ENCODE peak calls at places on chromosomes 11 and 22, in nine cellular contexts. X, Y, Z, P, R, M, S, O and W are unnamed samples.

GRCh38 chr22:27045103-27045940 is 387.9 kb downstream of the MIAT start:
- DNase-seq in Z (no peak), S (peak; percentile 53), P (no peak), X (no peak), M (peak; percentile 46), O (no peak), Y (no peak), R (no peak), W (no peak)

GRCh38 chr11:45052361-45052760 is 94.1 kb upstream of the PRDM11 start:
- DNase-seq in Y (no peak), M (peak; percentile 40), P (no peak), O (no peak), Z (no peak), S (no peak), R (no peak), X (no peak), W (no peak)

GRCh38 chr22:41940853-41941765 is 5.8 kb downstream of the CENPM start:
- DNase-seq in X (peak; percentile 86), R (peak; percentile 85), Y (peak; percentile 89), P (peak; percentile 91), Z (peak; percentile 91), S (peak; percentile 90), O (peak; percentile 82), M (peak; percentile 93), W (no peak)

GRCh38 chr11:60241786-60242185 is 1.2 kb downstream of the MS4A4E start:
- DNase-seq in X (no peak), Y (no peak), R (no peak), Z (no peak), M (no peak), S (no peak), P (no peak), O (no peak), W (no peak)

GRCh38 chr11:72604256-72604655 is 70.0 kb downstream of the PDE2A start:
- DNase-seq in X (no peak), O (no peak), P (no peak), Z (no peak), R (no peak), Y (no peak), S (no peak), M (no peak), W (no peak)

GRCh38 chr11:59097113-59097708 is 9.8 kb upstream of the FAM111B start:
- DNase-seq in S (peak; percentile 73), X (peak; percentile 57), Y (no peak), Z (peak; percentile 60), P (peak; percentile 72), R (peak; percentile 61), O (peak; percentile 51), M (peak; percentile 58), W (no peak)

GRCh38 chr11:19631657-19632325 is 80.8 kb upstream of the NAV2 start:
- DNase-seq in Z (no peak), P (no peak), M (peak; percentile 79), S (no peak), X (no peak), R (peak; percentile 46), O (no peak), Y (peak; percentile 71), W (no peak)

GRCh38 chr11:3171931-3172560 is 6.9 kb upstream of the OSBPL5 start:
- DNase-seq in Z (peak; percentile 44), P (no peak), M (no peak), R (no peak), Y (no peak), O (no peak), S (no peak), X (peak; percentile 19), W (no peak)

GRCh38 chr11:104073950-104074349 is 37.5 kb downstream of the DDI1 start:
- DNase-seq in Y (no peak), O (no peak), R (no peak), M (peak; percentile 15), P (no peak), S (peak; percentile 87), Z (no peak), X (no peak), W (no peak)

GRCh38 chr11:63609971-63610580 is 4.2 kb downstream of the PLAAT3 start:
- DNase-seq in Y (peak; percentile 68), O (no peak), R (no peak), X (no peak), M (no peak), P (peak; percentile 47), Z (no peak), S (no peak), W (no peak)

GRCh38 chr11:41659990-41660389 is 200.5 kb upstream of the LRRC4C start:
- DNase-seq in M (no peak), Y (no peak), P (no peak), Z (no peak), X (no peak), S (no peak), O (no peak), R (no peak), W (no peak)

GRCh38 chr11:10688401-10688800 is 5.2 kb downstream of the IRAG1 start:
- DNase-seq in M (no peak), S (peak; percentile 85), Z (no peak), X (no peak), P (no peak), Y (peak; percentile 62), O (no peak), R (no peak), W (no peak)

GRCh38 chr11:61429691-61430582 is at the start of the genes CPSF7 and SDHAF2:
- DNase-seq in S (peak; percentile 98), Z (peak; percentile 99), M (peak; percentile 95), P (peak; percentile 98), O (peak; percentile 94), R (peak; percentile 94), Y (peak; percentile 97), X (peak; percentile 98), W (peak; percentile 98)

GRCh38 chr11:61425367-61426131 is 4.2 kb downstream of the CPSF7 start:
- DNase-seq in M (no peak), O (no peak), Y (no peak), X (no peak), S (no peak), P (no peak), Z (no peak), R (no peak), W (no peak)

DNA sequence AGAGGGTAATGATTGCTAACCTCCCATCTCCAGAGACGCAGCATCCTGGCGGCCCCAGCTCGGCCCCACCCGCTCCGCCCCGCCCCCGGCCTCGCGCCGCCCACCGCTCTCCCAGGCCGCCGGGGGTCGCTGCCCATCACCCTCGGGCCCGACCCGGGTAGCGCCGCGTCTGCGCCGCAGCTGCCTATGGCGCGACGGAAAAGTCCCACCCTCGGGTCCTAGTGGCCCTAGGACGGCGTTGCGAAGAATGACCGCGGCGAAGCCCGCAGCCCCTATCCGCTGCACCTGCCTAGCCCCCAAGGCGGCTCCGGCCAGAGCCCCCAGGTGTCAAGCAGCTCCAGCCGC is 457 bp downstream of the CPSF7 start:
- DNase-seq in R (peak; percentile 55), O (peak; percentile 73), S (peak; percentile 40), P (peak; percentile 75), X (no peak), Y (peak; percentile 79), Z (peak; percentile 85), M (peak; percentile 60), W (peak; percentile 83)
- TF ChIP-seq CTCF in R (no peak), O (peak; percentile 52), S (no peak), P (no peak), X (peak; percentile 29), Y (no peak), Z (peak; percentile 28), M (no peak), W (peak; percentile 64)

DNA sequence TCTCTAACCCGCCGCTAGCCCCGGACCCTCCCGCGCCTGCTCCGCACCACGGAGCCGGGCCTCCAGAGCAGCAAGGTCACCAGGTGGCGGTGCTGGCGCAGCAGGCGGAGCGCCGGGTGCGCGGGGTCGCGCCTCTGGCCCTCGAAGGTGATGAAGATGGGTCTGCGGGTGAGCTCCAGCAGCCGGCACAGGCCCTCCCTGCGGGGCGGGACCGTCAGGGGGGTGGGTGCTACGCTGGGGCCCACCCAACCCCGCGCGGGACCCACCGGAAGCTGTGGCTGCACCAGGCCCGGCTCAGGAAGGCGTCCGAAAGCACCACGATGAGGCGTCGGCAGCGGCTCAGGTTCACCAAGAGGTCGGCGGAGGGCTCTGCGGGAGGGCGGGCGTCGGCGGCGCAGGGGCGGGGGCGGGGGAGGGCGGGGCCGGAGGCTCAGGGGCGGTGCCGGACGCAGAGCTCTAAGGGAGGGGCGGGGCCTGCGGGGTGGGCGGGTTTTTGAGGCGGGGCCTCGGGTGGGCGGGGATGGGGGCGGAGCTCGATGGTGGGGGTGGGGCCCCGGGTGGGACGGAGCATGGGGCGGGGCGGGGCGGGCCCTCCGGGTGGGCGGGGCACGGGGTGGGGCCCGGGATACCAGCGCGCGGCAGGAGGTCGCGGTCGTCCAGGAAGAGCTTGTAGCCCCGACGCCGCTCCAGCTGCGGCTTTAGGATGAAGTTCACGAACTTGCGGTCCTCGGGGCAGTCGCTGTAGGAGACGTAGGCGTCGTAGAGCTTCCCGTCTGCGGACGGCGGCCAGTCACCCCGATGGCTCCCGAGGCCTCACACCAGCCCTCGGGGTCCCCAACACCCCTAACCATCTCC is 7.8 kb downstream of the SIGIRR start:
- DNase-seq in Z (peak; percentile 92), S (peak; percentile 90), O (peak; percentile 51), R (peak; percentile 61), P (peak; percentile 91), X (peak; percentile 92), M (peak; percentile 75), Y (no peak), W (no peak)
- TF ChIP-seq CTCF in Z (peak; percentile 15), S (no peak), O (no peak), R (no peak), P (no peak), X (no peak), M (no peak), Y (no peak), W (no peak)

GRCh38 chr11:125638315-125638714 is 13.4 kb downstream of the CHEK1 start:
- DNase-seq in X (no peak), Z (no peak), R (no peak), M (no peak), O (no peak), P (no peak), S (no peak), Y (no peak), W (no peak)

GRCh38 chr11:125637840-125638239 is 12.9 kb downstream of the CHEK1 start:
- DNase-seq in M (no peak), O (no peak), Z (no peak), R (no peak), X (no peak), S (no peak), Y (no peak), P (no peak), W (no peak)
- TF ChIP-seq CTCF in M (no peak), O (no peak), Z (no peak), R (no peak), X (no peak), S (no peak), Y (no peak), P (no peak), W (no peak)

GRCh38 chr11:134275188-134275533 is 1.0 kb upstream of the GLB1L3 start:
- DNase-seq in R (no peak), S (no peak), M (no peak), Z (no peak), O (no peak), Y (no peak), X (no peak), P (no peak), W (no peak)

GRCh38 chr11:134273317-134273712 is 2.9 kb upstream of the GLB1L3 start:
- DNase-seq in Y (no peak), O (no peak), P (no peak), R (no peak), Z (no peak), S (no peak), X (no peak), M (no peak), W (no peak)

GRCh38 chr11:134276396-134277175 is 407 bp downstream of the GLB1L3 start:
- DNase-seq in Y (no peak), X (no peak), S (no peak), Z (no peak), M (no peak), P (no peak), O (no peak), R (no peak), W (peak; percentile 69)

GRCh38 chr11:134277176-134278001 is 1.2 kb downstream of the GLB1L3 start:
- DNase-seq in P (no peak), O (no peak), Y (no peak), M (no peak), Z (no peak), X (no peak), S (peak; percentile 13), R (no peak), W (peak; percentile 53)

GRCh38 chr11:134275534-134276395 is at the start of gene GLB1L3:
- DNase-seq in O (peak; percentile 33), R (no peak), X (no peak), M (peak; percentile 6), Y (no peak), P (no peak), S (peak; percentile 76), Z (peak; percentile 56), W (no peak)
- TF ChIP-seq CTCF in O (peak; percentile 49), R (no peak), X (peak; percentile 37), M (peak; percentile 52), Y (no peak), P (peak; percentile 36), S (peak; percentile 52), Z (no peak), W (peak; percentile 63)